ENCODE peak calls at places on chromosomes 16 and 17, in four cellular contexts. G, F, B and K are unnamed samples.
A peak's percentile ranks its signal among the peaks of the same experiment; 100 is the strongest.

GRCh38 chr17:36816214-36816613 is 121.1 kb upstream of the LHX1 start:
- DNase-seq in B (no peak), G (no peak), F (no peak), K (no peak)

GRCh38 chr17:67244621-67245072 is 349 bp downstream of the HELZ start:
- DNase-seq in F (peak; percentile 46), B (no peak), G (no peak), K (no peak)

GRCh38 chr17:63246344-63246743 is 199.8 kb downstream of the CYB561 start:
- DNase-seq in G (no peak), F (no peak), B (no peak), K (no peak)

GRCh38 chr16:49788505-49788904 is 67.4 kb downstream of the ZNF423 start:
- DNase-seq in G (no peak), B (no peak), F (no peak), K (no peak)

GRCh38 chr16:19503461-19504075 is 18.3 kb downstream of the GDE1 start:
- DNase-seq in B (no peak), F (no peak), G (no peak), K (no peak)

GRCh38 chr16:70664325-70665112 is 18.2 kb downstream of the IL34 start:
- DNase-seq in G (no peak), B (no peak), F (peak; percentile 4), K (no peak)

GRCh38 chr17:50469005-50469605 is 425 bp upstream of the CHAD start:
- DNase-seq in F (no peak), G (no peak), B (no peak), K (no peak)

GRCh38 chr16:68416057-68417046 is 32.0 kb downstream of the SMPD3 start:
- DNase-seq in F (peak; percentile 46), B (no peak), G (peak; percentile 47), K (no peak)

GRCh38 chr17:32331243-32332040 is 10.5 kb downstream of the C17orf75 start:
- DNase-seq in G (no peak), F (no peak), B (no peak), K (no peak)

GRCh38 chr16:82627811-82628339 is 1.1 kb downstream of the CDH13 start:
- DNase-seq in F (no peak), G (peak; percentile 51), B (no peak), K (no peak)

GRCh38 chr17:81716674-81716996 is 4.6 kb downstream of the SLC25A10 start:
- DNase-seq in B (no peak), F (no peak), G (no peak), K (no peak)

GRCh38 chr17:40295471-40296457 is 8.1 kb downstream of the CDC6 start:
- DNase-seq in G (no peak), F (no peak), B (no peak), K (no peak)

GRCh38 chr17:82772026-82772425 is 20.2 kb downstream of the TBCD start:
- DNase-seq in F (no peak), G (peak; percentile 45), B (no peak), K (no peak)

DNA sequence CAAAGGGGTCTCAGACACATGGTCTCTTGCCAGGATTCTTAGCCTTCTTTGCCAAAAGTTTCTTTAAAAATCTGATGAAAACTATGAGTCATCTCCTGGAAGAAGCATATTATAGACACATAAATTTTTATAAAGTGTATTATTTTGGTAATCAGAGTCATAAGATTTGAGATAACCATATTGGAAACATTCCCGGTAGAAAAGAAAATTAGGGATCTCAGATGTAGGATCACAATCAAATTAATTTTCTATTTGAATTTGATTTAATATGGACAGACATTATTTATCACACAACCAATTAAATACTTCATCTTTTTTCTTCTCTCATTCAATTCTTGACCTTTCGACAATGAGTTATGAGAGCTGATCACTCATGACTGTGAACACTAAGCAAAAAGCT is 347.7 kb upstream of the CDH8 start:
- DNase-seq in G (no peak), F (no peak), B (no peak), K (no peak)
- H3K9me3 ChIP-seq in G (no peaks in the 10 kb centered on the region), F (no peaks in the 10 kb centered on the region), B (no peaks in the 10 kb centered on the region), K (no peaks in the 10 kb centered on the region)

DNA sequence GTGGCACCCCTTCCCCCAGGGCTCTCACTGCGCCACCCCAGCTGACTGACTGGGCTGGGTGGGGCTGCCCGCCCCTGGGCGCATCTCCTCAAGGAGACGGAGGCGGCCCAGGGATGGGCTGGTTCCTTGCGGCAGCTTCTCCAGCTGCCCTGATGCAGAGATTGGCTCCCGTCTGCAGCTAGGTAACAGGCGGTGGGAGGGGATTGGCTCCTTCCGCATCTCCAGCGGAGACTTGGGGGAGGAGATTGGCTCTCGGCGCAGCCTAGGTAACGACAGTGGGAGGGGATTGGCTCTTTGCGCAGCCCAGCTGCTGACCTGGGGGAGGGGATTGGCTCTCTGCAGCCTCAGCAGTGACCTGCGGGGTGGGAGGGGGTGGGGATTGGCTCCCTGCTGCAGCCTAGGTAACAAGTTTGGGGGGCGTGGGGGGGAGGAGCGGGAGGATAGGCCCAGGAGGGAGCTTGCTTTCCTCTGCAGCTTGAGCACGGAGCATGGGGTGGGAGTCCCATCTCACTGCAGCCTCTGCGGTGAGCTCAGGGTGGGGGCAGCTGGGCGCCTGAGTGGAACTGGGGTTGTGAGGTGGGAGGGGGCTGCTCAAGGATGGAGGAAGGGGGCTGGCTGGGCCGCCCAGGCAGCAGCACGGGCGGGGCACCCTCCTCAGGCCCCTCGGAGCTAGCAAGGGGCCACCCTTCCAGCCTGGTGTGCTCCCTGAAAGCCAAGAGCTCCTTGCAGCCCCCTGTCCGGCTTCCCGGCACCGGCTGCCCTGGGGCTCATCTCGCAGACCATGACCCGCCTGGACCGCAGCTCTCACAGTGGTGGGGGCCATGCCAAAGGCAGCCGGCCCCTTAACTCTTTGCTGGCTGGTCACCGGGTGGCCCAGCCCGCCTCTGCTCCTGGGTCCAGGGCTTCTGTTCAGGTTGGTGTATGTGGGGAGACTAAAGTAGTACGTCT is 6.4 kb downstream of the NFE2L1 start:
- DNase-seq in F (peak; percentile 89), G (no peak), B (no peak), K (no peak)
- H3K4me1 ChIP-seq in F (peaks cover 57% of the 10 kb centered on the region), G (peaks cover 40% of the 10 kb centered on the region), B (peaks cover 29% of the 10 kb centered on the region), K (peaks cover 58% of the 10 kb centered on the region)

GRCh38 chr17:3335876-3336275 is 37.7 kb upstream of the OR3A1 start:
- DNase-seq in G (peak; percentile 47), F (no peak), B (no peak), K (no peak)
- TF ChIP-seq CTCF in G (peak; percentile 53), F (no peak), B (no peak), K (no peak)

GRCh38 chr17:54418467-54418866 is 482.2 kb upstream of the TOM1L1 start:
- DNase-seq in B (no peak), G (no peak), F (no peak), K (no peak)
- H3K9me3 ChIP-seq in B (no peaks in the 10 kb centered on the region), G (peaks cover 30% of the 10 kb centered on the region), F (no peaks in the 10 kb centered on the region), K (no peaks in the 10 kb centered on the region)

DNA sequence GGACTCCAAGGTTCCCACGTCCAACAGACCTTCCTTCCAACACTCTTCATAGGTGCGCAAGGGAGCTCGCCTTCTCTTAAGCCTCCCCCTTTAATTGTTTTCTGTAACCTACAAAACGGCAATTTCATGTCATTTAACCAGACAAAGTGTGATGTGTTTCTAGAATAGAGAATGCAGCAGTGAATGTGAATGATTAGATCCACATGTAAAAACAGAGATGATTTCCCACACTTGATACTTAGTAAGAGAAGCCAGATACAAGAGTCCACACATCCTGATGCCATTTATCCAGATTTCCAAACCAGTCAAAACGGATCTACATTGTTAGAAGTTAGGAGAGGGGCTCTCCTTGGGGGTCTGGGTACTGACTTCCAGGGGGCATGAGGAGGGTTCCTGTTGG is 89.3 kb downstream of the IRF8 start:
- DNase-seq in B (peak; percentile 71), G (no peak), F (no peak), K (no peak)
- H3K4me1 ChIP-seq in B (peaks cover 94% of the 10 kb centered on the region), G (no peaks in the 10 kb centered on the region), F (peaks cover 18% of the 10 kb centered on the region), K (peaks cover 12% of the 10 kb centered on the region)

GRCh38 chr17:7910281-7910680 is 5.8 kb downstream of the RNF227 start:
- DNase-seq in B (no peak), F (no peak), G (no peak), K (no peak)

GRCh38 chr17:7914771-7915610 is 1.1 kb downstream of the RNF227 start:
- DNase-seq in B (no peak), F (peak; percentile 20), G (peak; percentile 3), K (no peak)

GRCh38 chr17:7910711-7911110 is 5.4 kb downstream of the RNF227 start:
- DNase-seq in G (no peak), F (no peak), B (no peak), K (no peak)

GRCh38 chr17:7915611-7916382 is at the start of gene RNF227:
- DNase-seq in B (peak; percentile 57), G (peak; percentile 83), F (peak; percentile 96), K (no peak)

DNA sequence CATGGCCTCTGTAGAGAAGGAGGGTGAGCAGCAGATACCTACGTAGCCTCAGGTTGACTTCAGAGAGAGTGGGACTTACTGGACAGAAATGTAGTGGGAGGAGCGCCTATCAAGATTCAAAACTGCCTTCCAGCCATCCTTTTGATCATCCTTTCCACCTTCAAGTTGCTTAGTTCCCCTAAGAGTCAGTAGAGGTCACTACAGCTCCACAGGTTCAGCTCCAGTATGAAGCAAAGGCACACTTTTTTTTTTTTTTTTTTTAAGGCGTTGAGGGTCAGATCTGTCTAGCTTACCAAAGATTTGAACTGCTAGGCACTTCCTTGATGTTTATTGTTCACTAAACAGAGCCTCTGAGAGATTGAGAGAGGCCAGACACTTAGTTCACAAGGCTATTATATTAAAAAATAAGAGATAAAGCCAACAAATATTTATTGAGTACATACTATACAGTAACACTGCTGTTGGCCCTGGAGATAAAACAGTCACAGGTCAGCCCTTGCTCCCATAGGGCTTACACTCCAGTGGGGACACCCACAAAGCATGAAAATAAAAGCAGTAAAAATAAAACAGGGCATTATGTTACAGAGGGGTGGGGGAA is 3.1 kb downstream of the RNF227 start:
- DNase-seq in G (peak; percentile 73), B (peak; percentile 43), F (peak; percentile 80), K (no peak)
- TF ChIP-seq CTCF in G (peak; percentile 72), B (peak; percentile 87), F (peak; percentile 70), K (peak; percentile 53)